ENCODE peak calls at places on chromosomes 1 and 21, in seven cellular contexts. One of them, this sample, is unnamed. For H3K9me3, the result is how much of the 10 kb centered on the place peaks cover.

GRCh38 chr1:92709738-92710137 is 75.2 kb downstream of the EVI5 start:
- DNase-seq in ovary: no peak
- DNase-seq in adrenal gland: peak
- DNase-seq in IMR-90: peak
- DNase-seq in prostate gland: no peak
- DNase-seq in stomach: no peak
- DNase-seq in body of pancreas: peak
- DNase-seq in this sample: no peak

GRCh38 chr1:186187601-186188000 is 187.5 kb downstream of the TPR start:
- DNase-seq in IMR-90: no peak
- DNase-seq in body of pancreas: no peak
- DNase-seq in ovary: no peak
- DNase-seq in prostate gland: no peak
- DNase-seq in stomach: no peak
- DNase-seq in adrenal gland: no peak
- DNase-seq in this sample: no peak

GRCh38 chr1:85078903-85079302 is 30.6 kb upstream of the MCOLN3 start:
- DNase-seq in body of pancreas: no peak
- DNase-seq in adrenal gland: peak
- DNase-seq in IMR-90: peak
- DNase-seq in ovary: no peak
- DNase-seq in stomach: no peak
- DNase-seq in prostate gland: no peak
- DNase-seq in this sample: no peak

GRCh38 chr1:202367200-202367742 is 18.8 kb downstream of the PPP1R12B start:
- DNase-seq in prostate gland: no peak
- DNase-seq in adrenal gland: no peak
- DNase-seq in stomach: no peak
- DNase-seq in IMR-90: peak
- DNase-seq in ovary: no peak
- DNase-seq in body of pancreas: no peak
- DNase-seq in this sample: no peak

GRCh38 chr21:41396452-41397107 is 29.5 kb upstream of the MX1 start:
- DNase-seq in stomach: peak
- DNase-seq in adrenal gland: peak
- DNase-seq in prostate gland: peak
- DNase-seq in ovary: no peak
- DNase-seq in body of pancreas: no peak
- DNase-seq in IMR-90: no peak
- DNase-seq in this sample: no peak

GRCh38 chr1:230905733-230906132 is 37.4 kb upstream of the C1orf198 start:
- DNase-seq in stomach: no peak
- DNase-seq in prostate gland: no peak
- DNase-seq in adrenal gland: no peak
- DNase-seq in body of pancreas: no peak
- DNase-seq in IMR-90: peak
- DNase-seq in ovary: no peak
- DNase-seq in this sample: no peak

GRCh38 chr1:226549937-226550670 is 1.5 kb downstream of the STUM start:
- DNase-seq in ovary: peak
- DNase-seq in stomach: peak
- DNase-seq in prostate gland: peak
- DNase-seq in adrenal gland: peak
- DNase-seq in IMR-90: no peak
- DNase-seq in body of pancreas: peak
- DNase-seq in this sample: no peak

GRCh38 chr1:56506314-56506743 is 73.0 kb downstream of the PLPP3 start:
- DNase-seq in body of pancreas: no peak
- DNase-seq in IMR-90: no peak
- DNase-seq in prostate gland: no peak
- DNase-seq in stomach: no peak
- DNase-seq in adrenal gland: peak
- DNase-seq in ovary: no peak
- DNase-seq in this sample: no peak

GRCh38 chr1:224106568-224107281 is 7.2 kb upstream of the FBXO28 start:
- DNase-seq in body of pancreas: peak
- DNase-seq in IMR-90: peak
- DNase-seq in stomach: peak
- DNase-seq in ovary: no peak
- DNase-seq in adrenal gland: peak
- DNase-seq in prostate gland: peak
- DNase-seq in this sample: no peak

GRCh38 chr1:30325085-30325935 is 398.1 kb downstream of the MATN1 start:
- DNase-seq in stomach: peak
- DNase-seq in prostate gland: no peak
- DNase-seq in ovary: no peak
- DNase-seq in IMR-90: no peak
- DNase-seq in adrenal gland: no peak
- DNase-seq in body of pancreas: no peak
- DNase-seq in this sample: no peak

GRCh38 chr1:161019767-161020572 is 982 bp downstream of the F11R start:
- DNase-seq in ovary: no peak
- DNase-seq in prostate gland: peak
- DNase-seq in IMR-90: no peak
- DNase-seq in adrenal gland: no peak
- DNase-seq in body of pancreas: no peak
- DNase-seq in stomach: no peak
- DNase-seq in this sample: no peak

GRCh38 chr1:161890574-161890973 is 124.5 kb downstream of the ATF6 start:
- DNase-seq in stomach: no peak
- DNase-seq in body of pancreas: no peak
- DNase-seq in prostate gland: no peak
- DNase-seq in IMR-90: no peak
- DNase-seq in ovary: no peak
- DNase-seq in adrenal gland: no peak
- DNase-seq in this sample: no peak

GRCh38 chr1:7476861-7477534 is 294.1 kb upstream of the VAMP3 start:
- DNase-seq in adrenal gland: peak
- DNase-seq in stomach: no peak
- DNase-seq in ovary: peak
- DNase-seq in body of pancreas: no peak
- DNase-seq in prostate gland: no peak
- DNase-seq in IMR-90: no peak
- DNase-seq in this sample: no peak

GRCh38 chr21:26842976-26843911 is 2.0 kb downstream of the ADAMTS1 start:
- DNase-seq in stomach: peak
- DNase-seq in prostate gland: peak
- DNase-seq in IMR-90: peak
- DNase-seq in ovary: peak
- DNase-seq in body of pancreas: peak
- DNase-seq in adrenal gland: peak
- DNase-seq in this sample: no peak

GRCh38 chr1:91160363-91161075 is 138.7 kb upstream of the ZNF644 start:
- DNase-seq in adrenal gland: no peak
- DNase-seq in prostate gland: no peak
- DNase-seq in ovary: no peak
- DNase-seq in body of pancreas: no peak
- DNase-seq in IMR-90: no peak
- DNase-seq in stomach: no peak
- DNase-seq in this sample: no peak

GRCh38 chr1:228134591-228134990 is 5.5 kb upstream of the GUK1 start:
- DNase-seq in adrenal gland: no peak
- DNase-seq in stomach: no peak
- DNase-seq in ovary: no peak
- DNase-seq in body of pancreas: no peak
- DNase-seq in prostate gland: no peak
- DNase-seq in IMR-90: no peak
- DNase-seq in this sample: no peak

GRCh38 chr1:61301824-61302652 is 219.7 kb downstream of the NFIA start:
- DNase-seq in stomach: peak
- DNase-seq in prostate gland: no peak
- DNase-seq in adrenal gland: no peak
- DNase-seq in ovary: no peak
- DNase-seq in body of pancreas: peak
- DNase-seq in IMR-90: peak
- DNase-seq in this sample: no peak
- H3K27ac ChIP-seq in stomach: peak
- H3K27ac ChIP-seq in prostate gland: no peak
- H3K27ac ChIP-seq in adrenal gland: no peak
- H3K27ac ChIP-seq in ovary: no peak
- H3K27ac ChIP-seq in body of pancreas: peak
- H3K27ac ChIP-seq in IMR-90: no peak
- H3K27ac ChIP-seq in this sample: peak

DNA sequence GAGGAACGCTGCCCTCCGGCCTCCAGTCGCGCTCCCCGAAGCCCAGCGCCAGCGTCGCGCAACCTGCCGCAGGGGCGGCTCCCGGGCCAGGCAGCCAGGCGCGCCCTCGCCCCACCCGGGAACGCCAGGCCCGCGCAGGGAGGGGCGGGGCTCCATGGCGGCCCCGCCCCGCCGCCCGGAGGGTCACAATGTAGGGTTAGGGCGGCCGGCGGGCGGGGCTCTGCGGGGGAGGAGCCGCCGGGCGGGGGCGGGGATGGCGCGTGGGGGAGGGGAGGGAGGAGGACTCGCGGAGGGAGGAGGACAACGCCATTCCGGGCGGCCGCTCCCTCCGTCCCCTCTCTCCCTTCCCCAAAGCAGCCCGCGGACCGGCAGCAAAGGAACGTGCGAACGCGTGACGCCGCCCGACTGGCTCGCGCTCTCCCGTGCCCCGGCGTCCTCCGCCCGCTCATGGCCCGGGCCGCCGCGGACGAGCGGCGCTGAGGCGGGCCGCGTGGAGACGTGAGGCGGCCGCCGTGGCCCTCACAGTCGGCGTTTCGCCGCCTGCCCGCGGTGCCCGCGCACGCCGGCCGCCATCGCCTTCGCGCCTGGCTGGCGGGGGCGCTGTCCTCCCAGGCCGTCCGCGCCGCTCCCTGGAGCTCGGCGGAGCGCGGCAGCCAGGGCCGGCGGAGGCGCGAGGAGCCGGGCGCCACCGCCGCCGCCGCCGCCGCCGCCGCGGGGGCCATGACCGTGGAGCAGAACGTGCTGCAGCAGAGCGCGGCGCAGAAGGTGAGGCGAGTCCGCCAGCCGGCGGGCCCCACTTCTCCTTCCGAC is at the start of gene USP25:
- DNase-seq in body of pancreas: peak
- DNase-seq in ovary: peak
- DNase-seq in stomach: peak
- DNase-seq in prostate gland: peak
- DNase-seq in adrenal gland: peak
- DNase-seq in IMR-90: peak
- DNase-seq in this sample: peak
- TF ChIP-seq POLR2A in body of pancreas: peak
- TF ChIP-seq POLR2A in ovary: peak
- TF ChIP-seq POLR2A in stomach: no peak
- TF ChIP-seq POLR2A in prostate gland: peak
- TF ChIP-seq POLR2A in adrenal gland: peak
- TF ChIP-seq POLR2A in IMR-90: peak
- TF ChIP-seq POLR2A in this sample: peak

GRCh38 chr1:5367306-5367705 is 624.9 kb downstream of the NPHP4 start:
- DNase-seq in IMR-90: no peak
- DNase-seq in ovary: no peak
- DNase-seq in stomach: peak
- DNase-seq in body of pancreas: no peak
- DNase-seq in adrenal gland: no peak
- DNase-seq in prostate gland: no peak
- DNase-seq in this sample: no peak

GRCh38 chr1:5369223-5369622 is 623.0 kb downstream of the NPHP4 start:
- DNase-seq in body of pancreas: no peak
- DNase-seq in IMR-90: no peak
- DNase-seq in adrenal gland: no peak
- DNase-seq in prostate gland: peak
- DNase-seq in ovary: no peak
- DNase-seq in stomach: no peak
- DNase-seq in this sample: no peak

GRCh38 chr1:5365751-5366150 is 626.5 kb downstream of the NPHP4 start:
- DNase-seq in IMR-90: no peak
- DNase-seq in prostate gland: no peak
- DNase-seq in ovary: no peak
- DNase-seq in stomach: peak
- DNase-seq in adrenal gland: no peak
- DNase-seq in body of pancreas: no peak
- DNase-seq in this sample: no peak

GRCh38 chr1:5370321-5370720 is 621.9 kb downstream of the NPHP4 start:
- DNase-seq in adrenal gland: no peak
- DNase-seq in ovary: no peak
- DNase-seq in prostate gland: no peak
- DNase-seq in IMR-90: no peak
- DNase-seq in stomach: no peak
- DNase-seq in body of pancreas: no peak
- DNase-seq in this sample: no peak

GRCh38 chr1:5368211-5368610 is 624.0 kb downstream of the NPHP4 start:
- DNase-seq in IMR-90: no peak
- DNase-seq in prostate gland: no peak
- DNase-seq in adrenal gland: no peak
- DNase-seq in ovary: no peak
- DNase-seq in stomach: no peak
- DNase-seq in body of pancreas: no peak
- DNase-seq in this sample: no peak
- H3K9me3 ChIP-seq in IMR-90: half or more
- H3K9me3 ChIP-seq in prostate gland: under half
- H3K9me3 ChIP-seq in adrenal gland: under half
- H3K9me3 ChIP-seq in ovary: under half
- H3K9me3 ChIP-seq in stomach: under half
- H3K9me3 ChIP-seq in body of pancreas: under half
- H3K9me3 ChIP-seq in this sample: under half

DNA sequence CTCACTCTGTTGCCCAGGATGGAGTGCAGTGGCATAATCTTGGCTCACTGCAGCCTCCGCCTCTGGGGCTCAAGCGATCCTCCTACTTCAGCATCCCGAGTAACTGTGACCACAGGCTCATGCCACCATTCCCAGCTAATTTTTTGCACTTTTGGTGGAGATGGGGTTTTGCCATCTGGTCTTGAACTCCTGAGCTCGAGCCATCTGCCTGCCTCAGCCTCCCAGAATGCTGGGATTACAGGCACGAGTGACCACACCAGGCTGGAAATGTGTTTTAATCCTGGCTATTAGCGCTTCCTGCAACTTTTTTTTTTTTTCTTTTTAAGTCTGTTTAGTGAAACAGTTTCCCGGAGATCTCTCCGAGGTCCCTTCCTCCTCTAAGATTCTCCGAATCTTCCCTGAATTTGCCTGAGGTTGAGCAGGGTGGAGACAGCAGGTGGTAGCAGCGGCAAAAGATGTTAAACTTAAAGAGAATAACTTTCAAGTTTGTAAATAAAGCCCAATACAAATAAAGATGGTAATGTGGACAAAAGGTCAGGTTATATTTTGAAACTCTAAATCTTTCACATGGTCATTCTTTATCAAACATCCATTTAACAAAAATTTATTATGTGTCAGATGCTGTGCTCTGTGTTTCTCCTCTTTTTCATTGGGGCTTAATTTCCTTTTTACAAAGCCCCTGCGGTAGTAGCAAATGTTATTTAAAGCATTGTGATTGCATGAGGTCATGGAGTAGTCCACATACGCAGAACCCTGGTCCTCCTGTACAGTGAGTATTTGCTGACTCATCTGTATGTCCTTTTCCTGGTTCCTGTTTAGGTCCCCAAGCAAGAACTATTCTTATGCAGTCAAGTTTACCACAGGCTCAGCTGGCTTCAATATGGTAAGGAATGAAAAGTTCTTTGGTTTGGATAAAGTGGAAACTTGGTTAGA is 119.1 kb downstream of the ITSN1 start:
- DNase-seq in prostate gland: no peak
- DNase-seq in ovary: no peak
- DNase-seq in IMR-90: peak
- DNase-seq in body of pancreas: no peak
- DNase-seq in adrenal gland: peak
- DNase-seq in stomach: no peak
- DNase-seq in this sample: no peak
- H3K27ac ChIP-seq in prostate gland: peak
- H3K27ac ChIP-seq in ovary: peak
- H3K27ac ChIP-seq in IMR-90: peak
- H3K27ac ChIP-seq in body of pancreas: peak
- H3K27ac ChIP-seq in adrenal gland: peak
- H3K27ac ChIP-seq in stomach: peak
- H3K27ac ChIP-seq in this sample: peak

GRCh38 chr21:39184050-39184980 is 1.1 kb upstream of the PSMG1 start:
- DNase-seq in prostate gland: no peak
- DNase-seq in IMR-90: no peak
- DNase-seq in adrenal gland: no peak
- DNase-seq in ovary: no peak
- DNase-seq in body of pancreas: no peak
- DNase-seq in stomach: no peak
- DNase-seq in this sample: no peak
- TF ChIP-seq POLR2A in prostate gland: no peak
- TF ChIP-seq POLR2A in IMR-90: no peak
- TF ChIP-seq POLR2A in adrenal gland: no peak
- TF ChIP-seq POLR2A in ovary: no peak
- TF ChIP-seq POLR2A in body of pancreas: no peak
- TF ChIP-seq POLR2A in stomach: no peak
- TF ChIP-seq POLR2A in this sample: peak

This sample was measured in esophagus squamous epithelium.